ENCODE peak calls at places on chromosome 1, in four cellular contexts. Q is prostate gland, G is SK-N-SH, V is ovary. A is an unnamed sample.

GRCh38 chr1:92992066-92992465 is 30.8 kb upstream of the DIPK1A start:
- DNase-seq in Q (no peak), V (no peak), G (no peak), A (no peak)

GRCh38 chr1:166036092-166036491 is 130.7 kb downstream of the FAM78B start:
- DNase-seq in Q (no peak), V (no peak), G (no peak), A (no peak)

GRCh38 chr1:164589961-164590507 is 31.1 kb downstream of the PBX1 start:
- DNase-seq in Q (no peak), G (no peak), V (no peak), A (no peak)

GRCh38 chr1:6358757-6359567 is 34.6 kb downstream of the ACOT7 start:
- DNase-seq in V (peak), Q (no peak), G (peak), A (peak)

GRCh38 chr1:202017385-202018225 is 7.2 kb downstream of the ELF3 start:
- DNase-seq in V (no peak), G (no peak), Q (no peak), A (no peak)

GRCh38 chr1:43982798-43983197 is 3.8 kb downstream of the B4GALT2 start:
- DNase-seq in V (no peak), G (no peak), Q (no peak), A (no peak)

GRCh38 chr1:17441265-17441992 is 2.0 kb upstream of the RCC2 start:
- DNase-seq in G (no peak), Q (peak), V (no peak), A (peak)

GRCh38 chr1:70038025-70038424 is 167.4 kb downstream of the LRRC40 start:
- DNase-seq in V (no peak), G (no peak), Q (no peak), A (peak)

GRCh38 chr1:189939967-189940366 is 537.7 kb downstream of the BRINP3 start:
- DNase-seq in V (no peak), Q (no peak), G (no peak), A (peak)

DNA sequence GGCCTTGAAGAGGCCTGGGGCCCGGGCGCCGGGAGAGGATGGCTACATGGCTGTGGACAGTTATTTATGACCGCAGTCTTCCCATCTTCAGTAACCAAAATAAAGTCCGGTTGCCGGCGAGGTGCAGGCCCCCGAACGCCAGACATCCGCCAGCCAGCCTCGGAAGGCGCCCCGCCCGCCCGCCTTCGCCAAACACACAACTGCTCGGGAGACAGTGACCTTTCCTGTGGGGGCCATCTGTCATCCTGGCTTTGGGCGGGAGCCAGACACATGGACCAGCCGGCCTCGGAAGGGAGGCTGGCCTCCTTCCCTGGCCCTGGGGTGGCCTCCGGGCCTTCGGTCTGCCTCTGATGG is 68.9 kb downstream of the DHRS3 start:
- DNase-seq in G (no peak), Q (no peak), V (peak), A (peak)
- H3K4me3 ChIP-seq in G (no peak), Q (no peak), V (no peak), A (no peak)

GRCh38 chr1:194940336-194940735 is 1667.9 kb downstream of the KCNT2 start:
- DNase-seq in G (no peak), V (no peak), Q (no peak), A (no peak)

GRCh38 chr1:194930132-194930531 is 1678.1 kb downstream of the KCNT2 start:
- DNase-seq in Q (no peak), G (no peak), V (no peak), A (no peak)

GRCh38 chr1:194931166-194931565 is 1677.1 kb downstream of the KCNT2 start:
- DNase-seq in G (no peak), V (no peak), Q (no peak), A (no peak)

DNA sequence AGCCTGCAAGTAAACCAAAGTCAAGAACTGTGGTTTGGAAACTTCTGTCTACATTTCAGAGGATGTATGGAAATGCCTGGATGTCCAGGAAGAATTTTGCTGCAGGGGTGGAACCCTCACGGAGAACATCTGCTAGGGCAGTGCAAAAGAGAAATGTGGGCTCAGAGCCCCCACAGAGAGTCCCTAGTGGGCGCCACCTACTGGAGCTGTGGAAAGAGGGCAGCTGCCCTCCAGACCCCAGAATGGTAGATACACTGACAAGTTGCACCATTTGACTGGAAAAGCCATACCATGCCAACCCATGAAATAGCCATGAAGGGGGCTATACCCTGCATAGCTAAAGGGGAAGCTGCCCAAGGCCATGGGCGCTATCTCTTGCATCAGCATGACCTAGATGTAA is 1672.4 kb downstream of the KCNT2 start:
- DNase-seq in Q (no peak), V (no peak), G (no peak), A (no peak)
- TF ChIP-seq CTCF in Q (no peak), V (no peak), G (peak), A (no peak)

GRCh38 chr1:182847105-182847504 is 8.0 kb downstream of the DHX9 start:
- DNase-seq in Q (no peak), G (no peak), V (no peak), A (no peak)
- H3K4me3 ChIP-seq in Q (no peak), G (no peak), V (no peak), A (no peak)

GRCh38 chr1:103948526-103948925 is 198.8 kb downstream of the AMY1C start:
- DNase-seq in Q (no peak), V (no peak), G (no peak), A (peak)
- TF ChIP-seq CTCF in Q (no peak), V (no peak), G (peak), A (no peak)

GRCh38 chr1:979744-980072 is 2.2 kb downstream of the PERM1 start:
- DNase-seq in Q (no peak), V (no peak), G (no peak), A (no peak)

GRCh38 chr1:981491-981954 is 370 bp downstream of the PERM1 start:
- DNase-seq in G (no peak), Q (no peak), V (no peak), A (no peak)

GRCh38 chr1:980137-980571 is 1.7 kb downstream of the PERM1 start:
- DNase-seq in V (no peak), Q (no peak), G (no peak), A (no peak)

GRCh38 chr1:981955-982558 is at the start of gene PERM1:
- DNase-seq in G (no peak), Q (no peak), V (no peak), A (no peak)

DNA sequence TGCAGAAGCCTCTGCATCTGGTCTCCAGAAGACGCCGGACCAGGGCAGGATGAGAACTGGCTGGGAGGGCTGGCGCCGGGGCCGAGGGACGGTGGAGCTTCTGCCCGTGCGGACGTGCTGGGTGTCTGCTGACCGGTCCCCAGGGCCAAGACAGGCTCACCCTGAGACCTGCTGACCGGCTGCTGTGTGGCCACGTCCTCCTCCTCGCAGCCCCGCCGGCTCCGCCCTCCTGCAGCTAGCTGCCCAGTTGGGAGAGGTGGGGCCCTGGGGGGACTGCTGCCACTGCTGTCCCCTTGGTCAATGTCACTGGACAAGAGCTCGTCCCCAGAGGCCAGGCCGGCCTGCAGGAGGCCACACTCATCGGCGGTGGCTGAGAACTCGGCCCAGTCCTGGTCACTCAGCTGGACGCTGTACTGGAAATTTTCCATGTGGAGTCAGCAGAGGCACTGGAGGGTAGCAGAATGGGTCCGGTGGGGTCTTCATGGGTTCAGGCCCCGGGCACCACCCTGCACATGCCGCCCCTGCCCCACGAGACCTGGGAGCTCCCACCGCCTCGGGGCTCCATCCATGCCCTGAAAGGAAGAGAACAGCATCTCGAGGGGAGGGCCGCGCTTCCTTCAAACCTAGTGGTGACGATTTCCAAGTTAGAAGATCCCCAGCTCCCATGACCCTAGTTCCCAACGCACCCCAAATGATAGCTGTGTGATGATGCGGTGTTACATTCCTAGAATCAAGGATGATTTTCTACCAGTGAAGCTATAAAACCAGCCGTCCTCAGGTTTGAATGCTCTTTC is 1.1 kb downstream of the PERM1 start:
- DNase-seq in V (no peak), G (peak), Q (no peak), A (no peak)
- H3K4me3 ChIP-seq in V (no peak), G (no peak), Q (no peak), A (no peak)